ENCODE peak calls at places on chromosomes 6 and 20, in seven cellular contexts. One of them, this sample, is unnamed.

GRCh38 chr6:6287415-6287814 is 33.0 kb downstream of the F13A1 start:
- DNase-seq in substantia nigra: no peak
- DNase-seq in iPS DF 6.9: no peak
- DNase-seq in stimulated activated naive CD8-positive, alpha-beta T cell treated with anti-CD3 and anti-CD28 coated beads, Interleukin-15, amount 100 ng/mL, for 72 hours: no peak
- DNase-seq in activated CD4-positive, alpha-beta T cell treated with anti-CD3 and anti-CD28 coated beads, Interleukin-2, amount 50 U/mL, for 24 hours: no peak
- DNase-seq in HEK293T: no peak
- DNase-seq in cardiac fibroblast: no peak
- DNase-seq in this sample: no peak

GRCh38 chr20:23647346-23647745 is 9.6 kb upstream of the CST3 start:
- DNase-seq in substantia nigra: no peak
- DNase-seq in cardiac fibroblast: no peak
- DNase-seq in HEK293T: no peak
- DNase-seq in stimulated activated naive CD8-positive, alpha-beta T cell treated with anti-CD3 and anti-CD28 coated beads, Interleukin-15, amount 100 ng/mL, for 72 hours: no peak
- DNase-seq in iPS DF 6.9: no peak
- DNase-seq in activated CD4-positive, alpha-beta T cell treated with anti-CD3 and anti-CD28 coated beads, Interleukin-2, amount 50 U/mL, for 24 hours: no peak
- DNase-seq in this sample: no peak

GRCh38 chr20:44629017-44629385 is 22.5 kb downstream of the ADA start:
- DNase-seq in iPS DF 6.9: no peak
- DNase-seq in activated CD4-positive, alpha-beta T cell treated with anti-CD3 and anti-CD28 coated beads, Interleukin-2, amount 50 U/mL, for 24 hours: no peak
- DNase-seq in HEK293T: no peak
- DNase-seq in stimulated activated naive CD8-positive, alpha-beta T cell treated with anti-CD3 and anti-CD28 coated beads, Interleukin-15, amount 100 ng/mL, for 72 hours: no peak
- DNase-seq in cardiac fibroblast: no peak
- DNase-seq in substantia nigra: no peak
- DNase-seq in this sample: no peak

GRCh38 chr6:82251942-82252341 is 4.4 kb upstream of the IBTK start:
- DNase-seq in stimulated activated naive CD8-positive, alpha-beta T cell treated with anti-CD3 and anti-CD28 coated beads, Interleukin-15, amount 100 ng/mL, for 72 hours: no peak
- DNase-seq in cardiac fibroblast: peak
- DNase-seq in HEK293T: peak
- DNase-seq in activated CD4-positive, alpha-beta T cell treated with anti-CD3 and anti-CD28 coated beads, Interleukin-2, amount 50 U/mL, for 24 hours: no peak
- DNase-seq in iPS DF 6.9: no peak
- DNase-seq in substantia nigra: no peak
- DNase-seq in this sample: peak

GRCh38 chr6:37531026-37531425 is 31.3 kb upstream of the CCDC167 start:
- DNase-seq in HEK293T: no peak
- DNase-seq in substantia nigra: no peak
- DNase-seq in cardiac fibroblast: no peak
- DNase-seq in stimulated activated naive CD8-positive, alpha-beta T cell treated with anti-CD3 and anti-CD28 coated beads, Interleukin-15, amount 100 ng/mL, for 72 hours: no peak
- DNase-seq in activated CD4-positive, alpha-beta T cell treated with anti-CD3 and anti-CD28 coated beads, Interleukin-2, amount 50 U/mL, for 24 hours: no peak
- DNase-seq in iPS DF 6.9: no peak
- DNase-seq in this sample: no peak

GRCh38 chr6:25916789-25917490 is 13.6 kb downstream of the SLC17A2 start:
- DNase-seq in activated CD4-positive, alpha-beta T cell treated with anti-CD3 and anti-CD28 coated beads, Interleukin-2, amount 50 U/mL, for 24 hours: no peak
- DNase-seq in substantia nigra: no peak
- DNase-seq in stimulated activated naive CD8-positive, alpha-beta T cell treated with anti-CD3 and anti-CD28 coated beads, Interleukin-15, amount 100 ng/mL, for 72 hours: no peak
- DNase-seq in cardiac fibroblast: no peak
- DNase-seq in iPS DF 6.9: no peak
- DNase-seq in HEK293T: no peak
- DNase-seq in this sample: no peak

GRCh38 chr20:44112456-44112855 is 74.5 kb downstream of the JPH2 start:
- DNase-seq in activated CD4-positive, alpha-beta T cell treated with anti-CD3 and anti-CD28 coated beads, Interleukin-2, amount 50 U/mL, for 24 hours: no peak
- DNase-seq in stimulated activated naive CD8-positive, alpha-beta T cell treated with anti-CD3 and anti-CD28 coated beads, Interleukin-15, amount 100 ng/mL, for 72 hours: no peak
- DNase-seq in iPS DF 6.9: no peak
- DNase-seq in cardiac fibroblast: no peak
- DNase-seq in HEK293T: no peak
- DNase-seq in substantia nigra: no peak
- DNase-seq in this sample: no peak

GRCh38 chr6:69917834-69918233 is 51.5 kb downstream of the COL19A1 start:
- DNase-seq in stimulated activated naive CD8-positive, alpha-beta T cell treated with anti-CD3 and anti-CD28 coated beads, Interleukin-15, amount 100 ng/mL, for 72 hours: no peak
- DNase-seq in cardiac fibroblast: peak
- DNase-seq in iPS DF 6.9: no peak
- DNase-seq in HEK293T: no peak
- DNase-seq in substantia nigra: no peak
- DNase-seq in activated CD4-positive, alpha-beta T cell treated with anti-CD3 and anti-CD28 coated beads, Interleukin-2, amount 50 U/mL, for 24 hours: no peak
- DNase-seq in this sample: no peak

GRCh38 chr6:16816891-16817290 is 55.6 kb upstream of the ATXN1 start:
- DNase-seq in cardiac fibroblast: no peak
- DNase-seq in iPS DF 6.9: no peak
- DNase-seq in activated CD4-positive, alpha-beta T cell treated with anti-CD3 and anti-CD28 coated beads, Interleukin-2, amount 50 U/mL, for 24 hours: no peak
- DNase-seq in stimulated activated naive CD8-positive, alpha-beta T cell treated with anti-CD3 and anti-CD28 coated beads, Interleukin-15, amount 100 ng/mL, for 72 hours: no peak
- DNase-seq in substantia nigra: no peak
- DNase-seq in HEK293T: no peak
- DNase-seq in this sample: no peak

GRCh38 chr6:43803783-43804549 is 34.0 kb downstream of the VEGFA start:
- DNase-seq in HEK293T: no peak
- DNase-seq in stimulated activated naive CD8-positive, alpha-beta T cell treated with anti-CD3 and anti-CD28 coated beads, Interleukin-15, amount 100 ng/mL, for 72 hours: no peak
- DNase-seq in substantia nigra: no peak
- DNase-seq in activated CD4-positive, alpha-beta T cell treated with anti-CD3 and anti-CD28 coated beads, Interleukin-2, amount 50 U/mL, for 24 hours: no peak
- DNase-seq in iPS DF 6.9: no peak
- DNase-seq in cardiac fibroblast: peak
- DNase-seq in this sample: no peak

GRCh38 chr6:4021862-4022715 is 56.8 kb downstream of the FAM217A start:
- DNase-seq in activated CD4-positive, alpha-beta T cell treated with anti-CD3 and anti-CD28 coated beads, Interleukin-2, amount 50 U/mL, for 24 hours: no peak
- DNase-seq in substantia nigra: no peak
- DNase-seq in HEK293T: peak
- DNase-seq in cardiac fibroblast: no peak
- DNase-seq in stimulated activated naive CD8-positive, alpha-beta T cell treated with anti-CD3 and anti-CD28 coated beads, Interleukin-15, amount 100 ng/mL, for 72 hours: no peak
- DNase-seq in iPS DF 6.9: no peak
- DNase-seq in this sample: no peak

GRCh38 chr6:145235207-145235606 is 500.1 kb downstream of the EPM2A start:
- DNase-seq in substantia nigra: no peak
- DNase-seq in stimulated activated naive CD8-positive, alpha-beta T cell treated with anti-CD3 and anti-CD28 coated beads, Interleukin-15, amount 100 ng/mL, for 72 hours: no peak
- DNase-seq in iPS DF 6.9: no peak
- DNase-seq in HEK293T: no peak
- DNase-seq in activated CD4-positive, alpha-beta T cell treated with anti-CD3 and anti-CD28 coated beads, Interleukin-2, amount 50 U/mL, for 24 hours: no peak
- DNase-seq in cardiac fibroblast: no peak
- DNase-seq in this sample: no peak

GRCh38 chr6:110390404-110390803 is 25.0 kb downstream of the DDO start:
- DNase-seq in stimulated activated naive CD8-positive, alpha-beta T cell treated with anti-CD3 and anti-CD28 coated beads, Interleukin-15, amount 100 ng/mL, for 72 hours: no peak
- DNase-seq in substantia nigra: no peak
- DNase-seq in HEK293T: no peak
- DNase-seq in cardiac fibroblast: no peak
- DNase-seq in activated CD4-positive, alpha-beta T cell treated with anti-CD3 and anti-CD28 coated beads, Interleukin-2, amount 50 U/mL, for 24 hours: no peak
- DNase-seq in iPS DF 6.9: no peak
- DNase-seq in this sample: peak

GRCh38 chr6:82337688-82338257 is 25.8 kb upstream of the TPBG start:
- DNase-seq in substantia nigra: no peak
- DNase-seq in stimulated activated naive CD8-positive, alpha-beta T cell treated with anti-CD3 and anti-CD28 coated beads, Interleukin-15, amount 100 ng/mL, for 72 hours: no peak
- DNase-seq in cardiac fibroblast: no peak
- DNase-seq in iPS DF 6.9: no peak
- DNase-seq in HEK293T: no peak
- DNase-seq in activated CD4-positive, alpha-beta T cell treated with anti-CD3 and anti-CD28 coated beads, Interleukin-2, amount 50 U/mL, for 24 hours: no peak
- DNase-seq in this sample: no peak

GRCh38 chr6:73823832-73824231 is 127.8 kb downstream of the CD109 start:
- DNase-seq in activated CD4-positive, alpha-beta T cell treated with anti-CD3 and anti-CD28 coated beads, Interleukin-2, amount 50 U/mL, for 24 hours: no peak
- DNase-seq in cardiac fibroblast: no peak
- DNase-seq in HEK293T: no peak
- DNase-seq in stimulated activated naive CD8-positive, alpha-beta T cell treated with anti-CD3 and anti-CD28 coated beads, Interleukin-15, amount 100 ng/mL, for 72 hours: no peak
- DNase-seq in substantia nigra: no peak
- DNase-seq in iPS DF 6.9: no peak
- DNase-seq in this sample: no peak

GRCh38 chr20:50575869-50576720 is 65.9 kb downstream of the PTPN1 start:
- DNase-seq in stimulated activated naive CD8-positive, alpha-beta T cell treated with anti-CD3 and anti-CD28 coated beads, Interleukin-15, amount 100 ng/mL, for 72 hours: peak
- DNase-seq in HEK293T: peak
- DNase-seq in iPS DF 6.9: no peak
- DNase-seq in cardiac fibroblast: peak
- DNase-seq in substantia nigra: peak
- DNase-seq in activated CD4-positive, alpha-beta T cell treated with anti-CD3 and anti-CD28 coated beads, Interleukin-2, amount 50 U/mL, for 24 hours: no peak
- DNase-seq in this sample: peak

GRCh38 chr20:19771031-19771430 is 13.0 kb downstream of the RIN2 start:
- DNase-seq in HEK293T: no peak
- DNase-seq in cardiac fibroblast: no peak
- DNase-seq in iPS DF 6.9: no peak
- DNase-seq in activated CD4-positive, alpha-beta T cell treated with anti-CD3 and anti-CD28 coated beads, Interleukin-2, amount 50 U/mL, for 24 hours: no peak
- DNase-seq in stimulated activated naive CD8-positive, alpha-beta T cell treated with anti-CD3 and anti-CD28 coated beads, Interleukin-15, amount 100 ng/mL, for 72 hours: no peak
- DNase-seq in substantia nigra: no peak
- DNase-seq in this sample: no peak

GRCh38 chr6:11685411-11686093 is 93.1 kb downstream of the ADTRP start:
- DNase-seq in iPS DF 6.9: no peak
- DNase-seq in cardiac fibroblast: no peak
- DNase-seq in substantia nigra: no peak
- DNase-seq in stimulated activated naive CD8-positive, alpha-beta T cell treated with anti-CD3 and anti-CD28 coated beads, Interleukin-15, amount 100 ng/mL, for 72 hours: no peak
- DNase-seq in HEK293T: no peak
- DNase-seq in activated CD4-positive, alpha-beta T cell treated with anti-CD3 and anti-CD28 coated beads, Interleukin-2, amount 50 U/mL, for 24 hours: no peak
- DNase-seq in this sample: no peak

GRCh38 chr6:35490821-35491557 is 5.9 kb downstream of the TEAD3 start:
- DNase-seq in cardiac fibroblast: no peak
- DNase-seq in stimulated activated naive CD8-positive, alpha-beta T cell treated with anti-CD3 and anti-CD28 coated beads, Interleukin-15, amount 100 ng/mL, for 72 hours: no peak
- DNase-seq in iPS DF 6.9: no peak
- DNase-seq in HEK293T: no peak
- DNase-seq in substantia nigra: no peak
- DNase-seq in activated CD4-positive, alpha-beta T cell treated with anti-CD3 and anti-CD28 coated beads, Interleukin-2, amount 50 U/mL, for 24 hours: no peak
- DNase-seq in this sample: no peak

GRCh38 chr6:38152620-38153019 is 333.1 kb downstream of the ZFAND3 start:
- DNase-seq in activated CD4-positive, alpha-beta T cell treated with anti-CD3 and anti-CD28 coated beads, Interleukin-2, amount 50 U/mL, for 24 hours: no peak
- DNase-seq in cardiac fibroblast: no peak
- DNase-seq in iPS DF 6.9: no peak
- DNase-seq in substantia nigra: no peak
- DNase-seq in stimulated activated naive CD8-positive, alpha-beta T cell treated with anti-CD3 and anti-CD28 coated beads, Interleukin-15, amount 100 ng/mL, for 72 hours: no peak
- DNase-seq in HEK293T: no peak
- DNase-seq in this sample: no peak

GRCh38 chr6:69936674-69937363 is 70.5 kb downstream of the COL19A1 start:
- DNase-seq in activated CD4-positive, alpha-beta T cell treated with anti-CD3 and anti-CD28 coated beads, Interleukin-2, amount 50 U/mL, for 24 hours: no peak
- DNase-seq in substantia nigra: no peak
- DNase-seq in stimulated activated naive CD8-positive, alpha-beta T cell treated with anti-CD3 and anti-CD28 coated beads, Interleukin-15, amount 100 ng/mL, for 72 hours: no peak
- DNase-seq in HEK293T: no peak
- DNase-seq in cardiac fibroblast: peak
- DNase-seq in iPS DF 6.9: no peak
- DNase-seq in this sample: no peak

GRCh38 chr6:170279977-170280688 is 10.7 kb downstream of the DLL1 start:
- DNase-seq in cardiac fibroblast: peak
- DNase-seq in substantia nigra: no peak
- DNase-seq in stimulated activated naive CD8-positive, alpha-beta T cell treated with anti-CD3 and anti-CD28 coated beads, Interleukin-15, amount 100 ng/mL, for 72 hours: no peak
- DNase-seq in iPS DF 6.9: no peak
- DNase-seq in HEK293T: peak
- DNase-seq in activated CD4-positive, alpha-beta T cell treated with anti-CD3 and anti-CD28 coated beads, Interleukin-2, amount 50 U/mL, for 24 hours: no peak
- DNase-seq in this sample: peak

GRCh38 chr6:168302534-168302933 is 17.0 kb downstream of the DACT2 start:
- DNase-seq in HEK293T: no peak
- DNase-seq in stimulated activated naive CD8-positive, alpha-beta T cell treated with anti-CD3 and anti-CD28 coated beads, Interleukin-15, amount 100 ng/mL, for 72 hours: no peak
- DNase-seq in cardiac fibroblast: no peak
- DNase-seq in activated CD4-positive, alpha-beta T cell treated with anti-CD3 and anti-CD28 coated beads, Interleukin-2, amount 50 U/mL, for 24 hours: no peak
- DNase-seq in substantia nigra: no peak
- DNase-seq in iPS DF 6.9: no peak
- DNase-seq in this sample: peak

GRCh38 chr6:144585217-144585814 is 300.2 kb downstream of the UTRN start:
- DNase-seq in substantia nigra: no peak
- DNase-seq in stimulated activated naive CD8-positive, alpha-beta T cell treated with anti-CD3 and anti-CD28 coated beads, Interleukin-15, amount 100 ng/mL, for 72 hours: no peak
- DNase-seq in HEK293T: peak
- DNase-seq in activated CD4-positive, alpha-beta T cell treated with anti-CD3 and anti-CD28 coated beads, Interleukin-2, amount 50 U/mL, for 24 hours: no peak
- DNase-seq in cardiac fibroblast: peak
- DNase-seq in iPS DF 6.9: no peak
- DNase-seq in this sample: no peak

GRCh38 chr6:142846883-142847287 is 98.1 kb downstream of the HIVEP2 start:
- DNase-seq in cardiac fibroblast: peak
- DNase-seq in activated CD4-positive, alpha-beta T cell treated with anti-CD3 and anti-CD28 coated beads, Interleukin-2, amount 50 U/mL, for 24 hours: no peak
- DNase-seq in substantia nigra: no peak
- DNase-seq in stimulated activated naive CD8-positive, alpha-beta T cell treated with anti-CD3 and anti-CD28 coated beads, Interleukin-15, amount 100 ng/mL, for 72 hours: no peak
- DNase-seq in iPS DF 6.9: no peak
- DNase-seq in HEK293T: peak
- DNase-seq in this sample: no peak

GRCh38 chr6:129212081-129212480 is 329.1 kb downstream of the LAMA2 start:
- DNase-seq in activated CD4-positive, alpha-beta T cell treated with anti-CD3 and anti-CD28 coated beads, Interleukin-2, amount 50 U/mL, for 24 hours: no peak
- DNase-seq in stimulated activated naive CD8-positive, alpha-beta T cell treated with anti-CD3 and anti-CD28 coated beads, Interleukin-15, amount 100 ng/mL, for 72 hours: no peak
- DNase-seq in substantia nigra: no peak
- DNase-seq in iPS DF 6.9: no peak
- DNase-seq in cardiac fibroblast: no peak
- DNase-seq in HEK293T: no peak
- DNase-seq in this sample: no peak

GRCh38 chr6:138465007-138465645 is 34.2 kb downstream of the NHSL1 start:
- DNase-seq in stimulated activated naive CD8-positive, alpha-beta T cell treated with anti-CD3 and anti-CD28 coated beads, Interleukin-15, amount 100 ng/mL, for 72 hours: no peak
- DNase-seq in iPS DF 6.9: no peak
- DNase-seq in substantia nigra: no peak
- DNase-seq in activated CD4-positive, alpha-beta T cell treated with anti-CD3 and anti-CD28 coated beads, Interleukin-2, amount 50 U/mL, for 24 hours: no peak
- DNase-seq in HEK293T: no peak
- DNase-seq in cardiac fibroblast: peak
- DNase-seq in this sample: no peak

GRCh38 chr20:963795-964194 is 38.3 kb downstream of the RSPO4 start:
- DNase-seq in cardiac fibroblast: no peak
- DNase-seq in iPS DF 6.9: no peak
- DNase-seq in stimulated activated naive CD8-positive, alpha-beta T cell treated with anti-CD3 and anti-CD28 coated beads, Interleukin-15, amount 100 ng/mL, for 72 hours: no peak
- DNase-seq in substantia nigra: no peak
- DNase-seq in HEK293T: no peak
- DNase-seq in activated CD4-positive, alpha-beta T cell treated with anti-CD3 and anti-CD28 coated beads, Interleukin-2, amount 50 U/mL, for 24 hours: no peak
- DNase-seq in this sample: no peak

GRCh38 chr6:167235005-167235404 is 56.1 kb upstream of the UNC93A start:
- DNase-seq in HEK293T: no peak
- DNase-seq in substantia nigra: no peak
- DNase-seq in iPS DF 6.9: no peak
- DNase-seq in cardiac fibroblast: no peak
- DNase-seq in activated CD4-positive, alpha-beta T cell treated with anti-CD3 and anti-CD28 coated beads, Interleukin-2, amount 50 U/mL, for 24 hours: no peak
- DNase-seq in stimulated activated naive CD8-positive, alpha-beta T cell treated with anti-CD3 and anti-CD28 coated beads, Interleukin-15, amount 100 ng/mL, for 72 hours: no peak
- DNase-seq in this sample: no peak

GRCh38 chr6:140050232-140050995 is 676.0 kb upstream of the CITED2 start:
- DNase-seq in substantia nigra: no peak
- DNase-seq in stimulated activated naive CD8-positive, alpha-beta T cell treated with anti-CD3 and anti-CD28 coated beads, Interleukin-15, amount 100 ng/mL, for 72 hours: no peak
- DNase-seq in cardiac fibroblast: peak
- DNase-seq in activated CD4-positive, alpha-beta T cell treated with anti-CD3 and anti-CD28 coated beads, Interleukin-2, amount 50 U/mL, for 24 hours: no peak
- DNase-seq in iPS DF 6.9: no peak
- DNase-seq in HEK293T: peak
- DNase-seq in this sample: peak

GRCh38 chr20:51500936-51501335 is 41.6 kb downstream of the NFATC2 start:
- DNase-seq in substantia nigra: no peak
- DNase-seq in HEK293T: no peak
- DNase-seq in cardiac fibroblast: no peak
- DNase-seq in activated CD4-positive, alpha-beta T cell treated with anti-CD3 and anti-CD28 coated beads, Interleukin-2, amount 50 U/mL, for 24 hours: no peak
- DNase-seq in stimulated activated naive CD8-positive, alpha-beta T cell treated with anti-CD3 and anti-CD28 coated beads, Interleukin-15, amount 100 ng/mL, for 72 hours: no peak
- DNase-seq in iPS DF 6.9: no peak
- DNase-seq in this sample: no peak

GRCh38 chr6:93017213-93017612 is 402.1 kb downstream of the EPHA7 start:
- DNase-seq in substantia nigra: no peak
- DNase-seq in HEK293T: peak
- DNase-seq in cardiac fibroblast: peak
- DNase-seq in iPS DF 6.9: peak
- DNase-seq in activated CD4-positive, alpha-beta T cell treated with anti-CD3 and anti-CD28 coated beads, Interleukin-2, amount 50 U/mL, for 24 hours: no peak
- DNase-seq in stimulated activated naive CD8-positive, alpha-beta T cell treated with anti-CD3 and anti-CD28 coated beads, Interleukin-15, amount 100 ng/mL, for 72 hours: no peak
- DNase-seq in this sample: peak

GRCh38 chr20:3628502-3629314 is 34.5 kb downstream of the GFRA4 start:
- DNase-seq in HEK293T: no peak
- DNase-seq in substantia nigra: no peak
- DNase-seq in activated CD4-positive, alpha-beta T cell treated with anti-CD3 and anti-CD28 coated beads, Interleukin-2, amount 50 U/mL, for 24 hours: no peak
- DNase-seq in cardiac fibroblast: no peak
- DNase-seq in iPS DF 6.9: no peak
- DNase-seq in stimulated activated naive CD8-positive, alpha-beta T cell treated with anti-CD3 and anti-CD28 coated beads, Interleukin-15, amount 100 ng/mL, for 72 hours: no peak
- DNase-seq in this sample: peak

This sample was measured in HuH-7.